ENCODE peak calls at places on chromosomes 16 and 17, in five cellular contexts. One of them, this sample, is unnamed.

GRCh38 chr17:31548709-31549108 is 157.2 kb downstream of the RAB11FIP4 start:
- DNase-seq in globus pallidus: no peak
- DNase-seq in GM12891: no peak
- DNase-seq in NCI-H446 treated with DMSO at 0.1 percent for 48 hours: no peak
- DNase-seq in putamen: no peak
- DNase-seq in this sample: no peak

GRCh38 chr17:29138991-29139682 is 41.1 kb downstream of the MYO18A start:
- DNase-seq in globus pallidus: peak
- DNase-seq in GM12891: no peak
- DNase-seq in NCI-H446 treated with DMSO at 0.1 percent for 48 hours: no peak
- DNase-seq in putamen: peak
- DNase-seq in this sample: no peak

GRCh38 chr17:7203391-7203790 is 16.2 kb downstream of the DLG4 start:
- DNase-seq in globus pallidus: no peak
- DNase-seq in GM12891: no peak
- DNase-seq in NCI-H446 treated with DMSO at 0.1 percent for 48 hours: no peak
- DNase-seq in putamen: no peak
- DNase-seq in this sample: no peak

GRCh38 chr16:61148930-61149329 is 887.3 kb downstream of the CDH8 start:
- DNase-seq in globus pallidus: no peak
- DNase-seq in GM12891: no peak
- DNase-seq in NCI-H446 treated with DMSO at 0.1 percent for 48 hours: no peak
- DNase-seq in putamen: no peak
- DNase-seq in this sample: no peak

GRCh38 chr16:10862432-10862831 is 14.6 kb upstream of the CIITA start:
- DNase-seq in globus pallidus: no peak
- DNase-seq in GM12891: no peak
- DNase-seq in NCI-H446 treated with DMSO at 0.1 percent for 48 hours: no peak
- DNase-seq in putamen: no peak
- DNase-seq in this sample: no peak

GRCh38 chr17:80986816-80987480 is 4.7 kb upstream of the CHMP6 start:
- DNase-seq in globus pallidus: peak
- DNase-seq in GM12891: no peak
- DNase-seq in NCI-H446 treated with DMSO at 0.1 percent for 48 hours: no peak
- DNase-seq in putamen: no peak
- DNase-seq in this sample: no peak

GRCh38 chr16:58614860-58615259 is 14.8 kb downstream of the CNOT1 start:
- DNase-seq in globus pallidus: no peak
- DNase-seq in GM12891: no peak
- DNase-seq in NCI-H446 treated with DMSO at 0.1 percent for 48 hours: no peak
- DNase-seq in putamen: no peak
- DNase-seq in this sample: no peak

GRCh38 chr16:50702725-50703124 is 9.3 kb downstream of the NOD2 start:
- DNase-seq in globus pallidus: no peak
- DNase-seq in GM12891: no peak
- DNase-seq in NCI-H446 treated with DMSO at 0.1 percent for 48 hours: peak
- DNase-seq in putamen: no peak
- DNase-seq in this sample: peak

GRCh38 chr16:67945392-67945933 is 1.5 kb upstream of the LCAT start:
- DNase-seq in globus pallidus: no peak
- DNase-seq in GM12891: no peak
- DNase-seq in NCI-H446 treated with DMSO at 0.1 percent for 48 hours: no peak
- DNase-seq in putamen: no peak
- DNase-seq in this sample: no peak

GRCh38 chr17:41655611-41656111 is 31.3 kb upstream of the KRT17 start:
- DNase-seq in globus pallidus: no peak
- DNase-seq in GM12891: no peak
- DNase-seq in NCI-H446 treated with DMSO at 0.1 percent for 48 hours: no peak
- DNase-seq in putamen: no peak
- DNase-seq in this sample: peak

GRCh38 chr16:78993342-78993741 is 607.2 kb downstream of the MAF start:
- DNase-seq in globus pallidus: no peak
- DNase-seq in GM12891: no peak
- DNase-seq in NCI-H446 treated with DMSO at 0.1 percent for 48 hours: no peak
- DNase-seq in putamen: no peak
- DNase-seq in this sample: no peak

GRCh38 chr16:77943770-77944169 is 78.6 kb upstream of the CLEC3A start:
- DNase-seq in globus pallidus: no peak
- DNase-seq in GM12891: no peak
- DNase-seq in NCI-H446 treated with DMSO at 0.1 percent for 48 hours: no peak
- DNase-seq in putamen: no peak
- DNase-seq in this sample: no peak

GRCh38 chr16:12458591-12459400 is 344.9 kb downstream of the CPPED1 start:
- DNase-seq in globus pallidus: no peak
- DNase-seq in GM12891: peak
- DNase-seq in NCI-H446 treated with DMSO at 0.1 percent for 48 hours: no peak
- DNase-seq in putamen: no peak
- DNase-seq in this sample: no peak

GRCh38 chr17:39775075-39775474 is 37.3 kb downstream of the GRB7 start:
- DNase-seq in globus pallidus: no peak
- DNase-seq in GM12891: no peak
- DNase-seq in NCI-H446 treated with DMSO at 0.1 percent for 48 hours: no peak
- DNase-seq in putamen: no peak
- DNase-seq in this sample: no peak

GRCh38 chr16:53816211-53816610 is 112.3 kb downstream of the FTO start:
- DNase-seq in globus pallidus: no peak
- DNase-seq in GM12891: no peak
- DNase-seq in NCI-H446 treated with DMSO at 0.1 percent for 48 hours: no peak
- DNase-seq in putamen: no peak
- DNase-seq in this sample: no peak

GRCh38 chr17:48022906-48023305 is 14.7 kb downstream of the COPZ2 start:
- DNase-seq in globus pallidus: no peak
- DNase-seq in GM12891: no peak
- DNase-seq in NCI-H446 treated with DMSO at 0.1 percent for 48 hours: no peak
- DNase-seq in putamen: no peak
- DNase-seq in this sample: no peak

GRCh38 chr16:11461595-11461990 is 116.3 kb downstream of the RMI2 start:
- DNase-seq in globus pallidus: no peak
- DNase-seq in GM12891: no peak
- DNase-seq in NCI-H446 treated with DMSO at 0.1 percent for 48 hours: no peak
- DNase-seq in putamen: no peak
- DNase-seq in this sample: no peak